ENCODE peak calls at places on chromosomes 5 and 9, in nine cellular contexts. B is fibroblast of villous mesenchyme, E is mammary epithelial cell, R is AG09309, X is cardiac fibroblast, M is IMR-90, Z is aorta, W is neural progenitor cell, P is epithelial cell of esophagus. N is an unnamed sample.

GRCh38 chr5:10355071-10355889 is 1.8 kb downstream of the MARCHF6 start:
- DNase-seq in M (peak; percentile 71), Z (no peak), B (peak; percentile 55), X (no peak), W (no peak), E (peak; percentile 42), P (peak; percentile 40), R (no peak), N (no peak)

GRCh38 chr5:80238778-80239679 is 16.8 kb downstream of the SERINC5 start:
- DNase-seq in W (no peak), R (no peak), E (peak; percentile 35), X (peak; percentile 75), Z (peak; percentile 71), P (no peak), B (peak; percentile 45), M (peak; percentile 61), N (peak; percentile 81)

GRCh38 chr9:137126786-137127185 is 12.2 kb upstream of the GRIN1 start:
- DNase-seq in M (no peak), X (no peak), E (no peak), P (no peak), B (no peak), Z (no peak), R (no peak), W (no peak), N (no peak)

GRCh38 chr9:110526426-110526825 is 53.1 kb downstream of the SVEP1 start:
- DNase-seq in P (peak; percentile 73), R (peak; percentile 75), B (peak; percentile 87), X (peak; percentile 94), Z (no peak), M (peak; percentile 75), W (no peak), E (peak; percentile 56), N (peak; percentile 84)

GRCh38 chr9:93183663-93184438 is at the start of gene WNK2:
- DNase-seq in W (peak; percentile 77), R (no peak), Z (no peak), E (no peak), P (peak; percentile 22), X (peak; percentile 9), B (no peak), M (no peak), N (no peak)

GRCh38 chr5:178471666-178472065 is 118.5 kb downstream of the COL23A1 start:
- DNase-seq in W (no peak), M (no peak), X (no peak), R (no peak), P (no peak), E (no peak), B (no peak), Z (no peak), N (no peak)

GRCh38 chr5:172860520-172861443 is 26.7 kb downstream of the ERGIC1 start:
- DNase-seq in B (peak; percentile 65), M (peak; percentile 32), R (no peak), E (peak; percentile 77), P (peak; percentile 50), Z (peak; percentile 93), W (no peak), X (peak; percentile 91), N (peak; percentile 60)

GRCh38 chr9:115111854-115112253 is 6.1 kb downstream of the TNC start:
- DNase-seq in X (no peak), R (no peak), B (no peak), P (no peak), Z (no peak), W (no peak), E (no peak), M (no peak), N (no peak)

GRCh38 chr9:131237931-131238401 is 38.3 kb downstream of the FAM78A start:
- DNase-seq in B (peak; percentile 79), P (peak; percentile 60), E (peak; percentile 48), X (peak; percentile 84), R (peak; percentile 68), W (peak; percentile 61), Z (peak; percentile 88), M (peak; percentile 88), N (peak; percentile 75)

GRCh38 chr5:116361171-116361967 is 213.3 kb downstream of the SEMA6A start:
- DNase-seq in X (peak; percentile 44), E (no peak), Z (peak; percentile 43), W (peak; percentile 84), R (no peak), M (no peak), P (peak; percentile 59), B (peak; percentile 33), N (no peak)

GRCh38 chr9:129402341-129402739 is 218.6 kb downstream of the C9orf50 start:
- DNase-seq in X (peak; percentile 21), R (no peak), W (peak; percentile 84), M (no peak), B (peak; percentile 18), Z (peak; percentile 62), P (no peak), E (no peak), N (no peak)

GRCh38 chr5:91380491-91381133 is 2.5 kb downstream of the ARRDC3 start:
- DNase-seq in P (peak; percentile 97), M (peak; percentile 91), B (peak; percentile 95), Z (peak; percentile 99), R (peak; percentile 75), E (peak; percentile 95), W (peak; percentile 99), X (peak; percentile 97), N (peak; percentile 86)

GRCh38 chr5:110048508-110048907 is 358.8 kb downstream of the MAN2A1 start:
- DNase-seq in P (no peak), B (no peak), X (no peak), W (no peak), M (no peak), R (no peak), E (no peak), Z (no peak), N (no peak)

GRCh38 chr9:37325778-37326177 is 96.7 kb upstream of the GRHPR start:
- DNase-seq in M (peak; percentile 7), B (no peak), Z (no peak), X (peak; percentile 34), E (no peak), P (peak; percentile 19), W (no peak), R (no peak), N (no peak)

GRCh38 chr5:142215915-142216681 is 107.5 kb downstream of the NDFIP1 start:
- DNase-seq in P (peak; percentile 88), X (peak; percentile 96), W (no peak), B (peak; percentile 98), Z (peak; percentile 89), M (peak; percentile 98), E (peak; percentile 95), R (peak; percentile 97), N (peak; percentile 99)

GRCh38 chr9:71944754-71945409 is 33.4 kb downstream of the C9orf85 start:
- DNase-seq in M (no peak), P (peak; percentile 95), B (no peak), R (no peak), W (no peak), X (no peak), Z (no peak), E (peak; percentile 86), N (no peak)

DNA sequence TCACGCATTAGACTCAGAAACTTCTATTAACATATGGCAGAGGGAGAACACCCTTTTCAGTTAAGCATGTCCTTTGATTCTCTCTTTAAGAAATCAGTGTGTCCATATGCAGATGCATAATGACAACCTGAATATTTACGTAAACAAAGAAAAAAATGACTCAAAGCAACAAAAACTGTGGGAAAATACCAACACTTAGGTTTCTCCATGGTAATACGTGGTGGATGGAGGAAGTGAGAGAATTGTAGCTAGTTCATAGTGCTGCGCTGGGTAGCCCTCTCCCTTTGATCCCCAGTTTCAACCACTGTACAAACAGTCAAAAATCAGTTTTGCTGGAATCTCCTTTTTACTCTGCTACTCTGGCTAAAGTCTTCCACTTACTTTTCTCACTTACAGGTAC is 2.0 kb upstream of the MAP3K1 start:
- DNase-seq in R (no peak), E (no peak), M (no peak), P (no peak), B (no peak), X (no peak), W (no peak), Z (no peak), N (no peak)
- H3K4me3 ChIP-seq in R (no peak overlapping the region), E (no peak overlapping the region), M (no peak overlapping the region), P (no peak overlapping the region), B (no peak overlapping the region), X (no peak overlapping the region), W (no peak overlapping the region), Z (no peak overlapping the region), N (no peak overlapping the region)

GRCh38 chr5:56322592-56322991 is 89.5 kb upstream of the ANKRD55 start:
- DNase-seq in W (no peak), E (no peak), M (no peak), X (no peak), P (no peak), B (no peak), R (no peak), Z (no peak), N (no peak)

GRCh38 chr5:56321236-56321881 is 88.2 kb upstream of the ANKRD55 start:
- DNase-seq in B (no peak), X (no peak), R (no peak), M (no peak), E (no peak), Z (no peak), W (no peak), P (no peak), N (no peak)

GRCh38 chr5:56320686-56321085 is 87.6 kb upstream of the ANKRD55 start:
- DNase-seq in X (no peak), R (no peak), E (no peak), W (no peak), M (no peak), B (no peak), Z (no peak), P (no peak), N (no peak)

GRCh38 chr5:56317923-56318561 is 84.9 kb upstream of the ANKRD55 start:
- DNase-seq in B (no peak), E (no peak), M (no peak), X (no peak), W (no peak), R (no peak), P (no peak), Z (no peak), N (no peak)

GRCh38 chr5:56319281-56320242 is 86.4 kb upstream of the ANKRD55 start:
- DNase-seq in X (peak; percentile 78), B (peak; percentile 67), M (peak; percentile 78), R (no peak), W (no peak), P (peak; percentile 99), Z (peak; percentile 62), E (peak; percentile 96), N (no peak)
- H3K4me3 ChIP-seq in X (no peak overlapping the region), B (no peak overlapping the region), M (no peak overlapping the region), R (no peak overlapping the region), W (no peak overlapping the region), P (no peak overlapping the region), Z (no peak overlapping the region), E (peak overlapping the region; percentile 19), N (no peak overlapping the region)

DNA sequence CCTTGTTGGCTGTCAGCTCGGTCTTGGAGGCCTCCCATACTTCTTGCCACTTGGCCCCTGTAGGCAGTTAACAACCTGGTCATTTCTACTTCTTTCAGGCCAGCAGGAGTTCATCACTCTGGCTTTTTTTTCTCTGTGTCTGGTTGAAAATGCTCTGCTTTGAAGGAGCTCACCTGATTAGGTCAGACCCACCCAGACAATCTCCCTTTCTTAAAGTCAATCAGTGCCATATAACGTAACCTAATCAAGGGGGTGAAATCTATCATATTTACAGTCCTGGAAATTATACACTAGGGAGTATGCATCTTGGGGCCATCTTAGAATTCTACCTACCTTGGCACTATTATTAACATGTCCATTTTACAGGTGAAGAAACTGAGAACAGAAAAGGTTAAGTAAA is 155.4 kb downstream of the SREK1 start:
- DNase-seq in R (no peak), W (no peak), M (no peak), X (no peak), Z (no peak), E (no peak), P (no peak), B (no peak), N (no peak)
- H3K4me3 ChIP-seq in R (no peak overlapping the region), W (no peak overlapping the region), M (no peak overlapping the region), X (no peak overlapping the region), Z (no peak overlapping the region), E (no peak overlapping the region), P (no peak overlapping the region), B (no peak overlapping the region), N (no peak overlapping the region)

GRCh38 chr5:167348980-167349379 is 942.5 kb upstream of the WWC1 start:
- DNase-seq in E (no peak), W (no peak), M (no peak), Z (no peak), P (peak; percentile 8), X (no peak), B (no peak), R (no peak), N (no peak)
- H3K4me3 ChIP-seq in E (no peak overlapping the region), W (no peak overlapping the region), M (no peak overlapping the region), Z (no peak overlapping the region), P (no peak overlapping the region), X (no peak overlapping the region), B (no peak overlapping the region), R (no peak overlapping the region), N (no peak overlapping the region)